ENCODE peak calls at places on chromosomes 6 and 20, in five cellular contexts. D is colonic mucosa, O is fibroblast of mammary gland, L is bronchial epithelial cell, V is pancreas. R is an unnamed sample.

GRCh38 chr20:57783196-57783595 is 73.4 kb upstream of the PMEPA1 start:
- DNase-seq in D (no peak), O (no peak), L (no peak), V (no peak), R (no peak)

GRCh38 chr6:37130704-37131103 is 39.2 kb upstream of the PIM1 start:
- DNase-seq in D (peak; percentile 55), O (peak; percentile 68), L (peak; percentile 72), V (no peak), R (no peak)

GRCh38 chr6:47788498-47788884 is 6.7 kb downstream of the OPN5 start:
- DNase-seq in D (no peak), O (peak; percentile 3), L (no peak), V (no peak), R (no peak)

GRCh38 chr6:108609276-108609769 is 48.6 kb downstream of the FOXO3 start:
- DNase-seq in D (no peak), O (peak; percentile 87), L (no peak), V (no peak), R (no peak)

GRCh38 chr20:62212309-62212708 is 7.8 kb downstream of the HRH3 start:
- DNase-seq in D (no peak), O (no peak), L (no peak), V (no peak), R (no peak)

GRCh38 chr6:107731422-107732319 is 92.4 kb downstream of the SCML4 start:
- DNase-seq in D (peak; percentile 62), O (no peak), L (no peak), V (no peak), R (peak; percentile 81)

GRCh38 chr6:2626381-2626780 is 124.3 kb downstream of the MYLK4 start:
- DNase-seq in D (no peak), O (no peak), L (no peak), V (no peak), R (no peak)

GRCh38 chr20:4216866-4217265 is 201.5 kb upstream of the RNF24 start:
- DNase-seq in D (no peak), O (no peak), L (no peak), V (no peak), R (no peak)

GRCh38 chr20:23092861-23093543 is 6.9 kb upstream of the CD93 start:
- DNase-seq in D (no peak), O (no peak), L (peak; percentile 42), V (no peak), R (no peak)

GRCh38 chr6:138986578-138986977 is 1.5 kb downstream of the REPS1 start:
- DNase-seq in D (no peak), O (peak; percentile 37), L (peak; percentile 70), V (no peak), R (no peak)

GRCh38 chr6:149903938-149904611 is 6.2 kb upstream of the RAET1E start:
- DNase-seq in D (peak; percentile 14), O (no peak), L (no peak), V (no peak), R (no peak)

GRCh38 chr6:35392111-35392702 is 49.8 kb downstream of the PPARD start:
- DNase-seq in D (peak; percentile 94), O (no peak), L (peak; percentile 96), V (peak; percentile 88), R (no peak)

GRCh38 chr20:49633023-49633422 is 65.1 kb upstream of the PTGIS start:
- DNase-seq in D (no peak), O (no peak), L (no peak), V (no peak), R (no peak)

GRCh38 chr6:105483492-105483891 is 80.6 kb upstream of the PREP start:
- DNase-seq in D (no peak), O (peak; percentile 58), L (peak; percentile 53), V (no peak), R (no peak)

GRCh38 chr6:105482956-105483355 is 80.1 kb upstream of the PREP start:
- DNase-seq in D (no peak), O (no peak), L (no peak), V (no peak), R (no peak)

GRCh38 chr6:105485456-105485855 is 82.6 kb upstream of the PREP start:
- DNase-seq in D (no peak), O (no peak), L (no peak), V (no peak), R (no peak)

GRCh38 chr6:105482227-105482839 is 79.5 kb upstream of the PREP start:
- DNase-seq in D (no peak), O (peak; percentile 68), L (no peak), V (no peak), R (no peak)

DNA sequence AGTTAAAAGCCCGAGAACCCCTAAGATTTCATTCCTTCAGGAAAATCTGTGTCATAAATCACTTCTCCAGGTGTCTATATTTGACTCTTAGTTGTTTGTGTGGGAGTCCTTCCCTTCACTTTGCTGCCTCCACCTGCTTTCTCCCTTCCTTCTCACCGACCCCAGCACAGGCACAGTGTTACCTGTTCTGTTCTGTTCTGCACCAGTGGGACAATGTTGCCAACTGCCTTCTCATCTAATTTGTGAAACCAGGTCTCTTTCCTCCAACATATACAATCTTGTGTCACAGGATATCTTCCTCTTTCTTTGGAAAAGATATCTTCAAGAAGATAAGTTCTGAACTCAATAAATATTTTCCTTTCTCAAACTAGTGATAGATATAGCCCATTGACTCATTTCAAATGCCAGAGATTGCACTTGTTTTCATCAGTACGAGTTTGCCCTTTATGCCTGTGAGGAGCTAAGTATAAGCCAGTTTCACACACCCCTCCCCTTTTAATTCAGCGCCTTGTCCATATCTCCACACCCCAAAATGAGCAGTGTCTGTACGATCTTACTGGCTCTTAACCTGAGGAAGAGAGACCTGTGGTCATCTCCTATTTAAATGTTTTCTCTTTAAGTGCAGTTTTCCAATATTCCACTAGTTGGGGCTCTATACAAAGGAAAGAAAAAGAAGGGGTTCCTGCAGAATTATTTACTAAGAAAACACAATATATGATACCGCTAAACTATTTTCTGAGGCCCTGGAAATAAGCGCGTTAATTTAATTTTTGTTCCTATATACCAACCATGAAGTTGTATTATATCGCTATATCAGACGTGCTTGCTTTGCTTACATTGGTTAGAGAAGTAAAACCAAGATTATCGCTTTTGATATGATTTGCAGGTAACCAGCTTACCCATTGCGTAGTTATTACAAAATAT is 81.6 kb upstream of the PREP start:
- DNase-seq in D (no peak), O (peak; percentile 58), L (peak; percentile 55), V (no peak), R (no peak)
- TF ChIP-seq CTCF in D (peak; percentile 83), O (peak; percentile 90), L (peak; percentile 62), V (peak; percentile 72), R (peak; percentile 91)

DNA sequence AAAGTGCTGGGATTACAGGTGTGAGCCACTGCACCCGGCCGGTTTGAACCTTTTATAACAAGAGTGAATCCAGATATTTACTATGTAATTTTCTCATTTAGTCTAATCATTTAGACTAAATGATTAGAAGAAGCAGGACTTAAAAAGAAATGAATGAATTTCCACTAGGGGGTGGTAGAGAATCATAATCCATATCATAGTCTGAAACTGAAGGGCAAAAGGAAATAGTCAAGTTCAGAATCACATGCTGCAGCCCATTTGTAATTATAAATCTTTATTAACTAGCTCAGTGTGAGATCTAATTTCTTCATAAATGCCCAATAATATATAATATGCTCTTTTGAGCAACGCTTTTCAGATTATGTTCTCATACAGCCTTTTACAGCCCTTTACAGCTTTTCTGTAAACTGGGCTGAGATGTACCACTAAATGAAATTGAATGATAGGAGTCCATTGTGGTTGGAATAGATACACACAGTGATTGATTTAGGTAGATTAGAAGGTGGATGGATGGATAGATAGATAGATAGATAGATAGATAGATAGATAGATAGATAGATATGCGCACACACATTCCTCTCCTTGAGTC is 31.8 kb downstream of the PSMB9 start:
- DNase-seq in D (no peak), O (peak; percentile 84), L (peak; percentile 79), V (no peak), R (no peak)
- TF ChIP-seq CTCF in D (peak; percentile 66), O (peak; percentile 59), L (peak; percentile 40), V (peak; percentile 51), R (peak; percentile 63)

DNA sequence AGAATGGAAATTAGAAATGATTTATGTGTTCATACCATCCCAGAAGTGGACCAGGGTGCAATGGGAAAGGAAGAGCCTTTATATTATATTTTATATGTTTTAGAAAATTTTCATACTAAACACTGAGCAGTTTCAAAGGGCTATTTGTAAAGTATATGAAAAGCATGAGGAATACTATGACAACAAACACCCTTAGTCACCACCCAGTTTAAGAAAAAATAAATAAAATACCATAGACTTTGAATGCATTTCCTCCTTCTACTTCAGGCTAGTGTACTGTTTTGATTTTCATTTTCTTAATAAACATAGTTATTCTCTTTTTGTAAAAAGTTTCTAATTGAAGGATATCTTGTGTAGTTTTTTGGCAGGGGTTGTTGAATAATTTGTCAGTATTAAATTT is 191.1 kb downstream of the PLCB4 start:
- DNase-seq in D (no peak), O (no peak), L (no peak), V (no peak), R (no peak)
- TF ChIP-seq CTCF in D (no peak), O (no peak), L (no peak), V (no peak), R (no peak)

GRCh38 chr6:43715056-43715788 is 27.6 kb upstream of the MRPS18A start:
- DNase-seq in D (no peak), O (no peak), L (no peak), V (no peak), R (no peak)
- TF ChIP-seq CTCF in D (no peak), O (no peak), L (no peak), V (no peak), R (no peak)

GRCh38 chr20:59159091-59159821 is 4.4 kb upstream of the ZNF831 start:
- DNase-seq in D (peak; percentile 19), O (no peak), L (no peak), V (no peak), R (no peak)
- TF ChIP-seq CTCF in D (no peak), O (no peak), L (no peak), V (no peak), R (no peak)